ENCODE peak calls at places on chromosomes 6 and 20, in seven cellular contexts. One of them, this sample, is unnamed.

GRCh38 chr6:37515712-37516075 is 16.0 kb upstream of the CCDC167 start:
- DNase-seq in HFFc6: no peak
- DNase-seq in neural progenitor cell: no peak
- DNase-seq in breast epithelium: no peak
- DNase-seq in astrocyte of the cerebellum: no peak
- DNase-seq in mucosa of descending colon: no peak
- DNase-seq in uterus: no peak
- DNase-seq in this sample: peak

GRCh38 chr20:9015984-9016324 is 52.9 kb upstream of the PLCB4 start:
- DNase-seq in HFFc6: peak
- DNase-seq in neural progenitor cell: peak
- DNase-seq in breast epithelium: no peak
- DNase-seq in astrocyte of the cerebellum: peak
- DNase-seq in mucosa of descending colon: no peak
- DNase-seq in uterus: no peak
- DNase-seq in this sample: no peak

GRCh38 chr20:11447371-11448100 is 470.2 kb upstream of the BTBD3 start:
- DNase-seq in HFFc6: no peak
- DNase-seq in neural progenitor cell: no peak
- DNase-seq in breast epithelium: no peak
- DNase-seq in astrocyte of the cerebellum: no peak
- DNase-seq in mucosa of descending colon: no peak
- DNase-seq in uterus: no peak
- DNase-seq in this sample: no peak

GRCh38 chr6:11833626-11834592 is 55.3 kb upstream of the ADTRP start:
- DNase-seq in HFFc6: no peak
- DNase-seq in neural progenitor cell: no peak
- DNase-seq in breast epithelium: no peak
- DNase-seq in astrocyte of the cerebellum: no peak
- DNase-seq in mucosa of descending colon: no peak
- DNase-seq in uterus: no peak
- DNase-seq in this sample: no peak

GRCh38 chr6:149960488-149960887 is 3.3 kb upstream of the ULBP1 start:
- DNase-seq in HFFc6: no peak
- DNase-seq in neural progenitor cell: no peak
- DNase-seq in breast epithelium: no peak
- DNase-seq in astrocyte of the cerebellum: no peak
- DNase-seq in mucosa of descending colon: no peak
- DNase-seq in uterus: no peak
- DNase-seq in this sample: no peak

GRCh38 chr6:160000280-160000704 is 31.4 kb downstream of the IGF2R start:
- DNase-seq in HFFc6: no peak
- DNase-seq in neural progenitor cell: no peak
- DNase-seq in breast epithelium: no peak
- DNase-seq in astrocyte of the cerebellum: no peak
- DNase-seq in mucosa of descending colon: no peak
- DNase-seq in uterus: no peak
- DNase-seq in this sample: peak

GRCh38 chr6:115634899-115635298 is 425.8 kb downstream of the FRK start:
- DNase-seq in HFFc6: no peak
- DNase-seq in neural progenitor cell: no peak
- DNase-seq in breast epithelium: no peak
- DNase-seq in astrocyte of the cerebellum: no peak
- DNase-seq in mucosa of descending colon: no peak
- DNase-seq in uterus: no peak
- DNase-seq in this sample: no peak

GRCh38 chr6:43668151-43669028 is 19.2 kb downstream of the MRPS18A start:
- DNase-seq in HFFc6: peak
- DNase-seq in neural progenitor cell: peak
- DNase-seq in breast epithelium: peak
- DNase-seq in astrocyte of the cerebellum: no peak
- DNase-seq in mucosa of descending colon: peak
- DNase-seq in uterus: peak
- DNase-seq in this sample: no peak

GRCh38 chr6:139765825-139766285 is 391.4 kb upstream of the CITED2 start:
- DNase-seq in HFFc6: peak
- DNase-seq in neural progenitor cell: no peak
- DNase-seq in breast epithelium: no peak
- DNase-seq in astrocyte of the cerebellum: no peak
- DNase-seq in mucosa of descending colon: no peak
- DNase-seq in uterus: no peak
- DNase-seq in this sample: no peak

GRCh38 chr6:132247381-132248159 is 153.7 kb downstream of the MOXD1 start:
- DNase-seq in HFFc6: peak
- DNase-seq in neural progenitor cell: no peak
- DNase-seq in breast epithelium: no peak
- DNase-seq in astrocyte of the cerebellum: no peak
- DNase-seq in mucosa of descending colon: peak
- DNase-seq in uterus: no peak
- DNase-seq in this sample: no peak

GRCh38 chr6:70312165-70312564 is 9.3 kb upstream of the COL9A1 start:
- DNase-seq in HFFc6: peak
- DNase-seq in neural progenitor cell: no peak
- DNase-seq in breast epithelium: no peak
- DNase-seq in astrocyte of the cerebellum: peak
- DNase-seq in mucosa of descending colon: no peak
- DNase-seq in uterus: no peak
- DNase-seq in this sample: no peak

GRCh38 chr6:14957355-14958059 is 288.4 kb upstream of the JARID2 start:
- DNase-seq in HFFc6: no peak
- DNase-seq in neural progenitor cell: no peak
- DNase-seq in breast epithelium: no peak
- DNase-seq in astrocyte of the cerebellum: no peak
- DNase-seq in mucosa of descending colon: no peak
- DNase-seq in uterus: no peak
- DNase-seq in this sample: no peak

GRCh38 chr6:82954937-82955577 is 110.6 kb downstream of the UBE3D start:
- DNase-seq in HFFc6: peak
- DNase-seq in neural progenitor cell: no peak
- DNase-seq in breast epithelium: no peak
- DNase-seq in astrocyte of the cerebellum: peak
- DNase-seq in mucosa of descending colon: no peak
- DNase-seq in uterus: no peak
- DNase-seq in this sample: no peak

GRCh38 chr6:2917801-2918495 is 14.8 kb upstream of the SERPINB9 start:
- DNase-seq in HFFc6: no peak
- DNase-seq in neural progenitor cell: no peak
- DNase-seq in breast epithelium: no peak
- DNase-seq in astrocyte of the cerebellum: no peak
- DNase-seq in mucosa of descending colon: no peak
- DNase-seq in uterus: no peak
- DNase-seq in this sample: no peak

GRCh38 chr6:2915150-2915549 is 12.0 kb upstream of the SERPINB9 start:
- DNase-seq in HFFc6: no peak
- DNase-seq in neural progenitor cell: no peak
- DNase-seq in breast epithelium: no peak
- DNase-seq in astrocyte of the cerebellum: no peak
- DNase-seq in mucosa of descending colon: no peak
- DNase-seq in uterus: no peak
- DNase-seq in this sample: no peak

GRCh38 chr6:2918936-2919335 is 15.8 kb upstream of the SERPINB9 start:
- DNase-seq in HFFc6: no peak
- DNase-seq in neural progenitor cell: no peak
- DNase-seq in breast epithelium: no peak
- DNase-seq in astrocyte of the cerebellum: no peak
- DNase-seq in mucosa of descending colon: no peak
- DNase-seq in uterus: no peak
- DNase-seq in this sample: no peak

GRCh38 chr6:2916354-2916925 is 13.3 kb upstream of the SERPINB9 start:
- DNase-seq in HFFc6: no peak
- DNase-seq in neural progenitor cell: no peak
- DNase-seq in breast epithelium: no peak
- DNase-seq in astrocyte of the cerebellum: no peak
- DNase-seq in mucosa of descending colon: no peak
- DNase-seq in uterus: no peak
- DNase-seq in this sample: no peak

GRCh38 chr6:2917065-2917464 is 14.0 kb upstream of the SERPINB9 start:
- DNase-seq in HFFc6: no peak
- DNase-seq in neural progenitor cell: peak
- DNase-seq in breast epithelium: no peak
- DNase-seq in astrocyte of the cerebellum: no peak
- DNase-seq in mucosa of descending colon: no peak
- DNase-seq in uterus: no peak
- DNase-seq in this sample: no peak
- TF ChIP-seq CTCF in HFFc6: peak
- TF ChIP-seq CTCF in neural progenitor cell: peak
- TF ChIP-seq CTCF in breast epithelium: no peak
- TF ChIP-seq CTCF in astrocyte of the cerebellum: no peak
- TF ChIP-seq CTCF in mucosa of descending colon: no peak
- TF ChIP-seq CTCF in uterus: no peak
- TF ChIP-seq CTCF in this sample: peak

DNA sequence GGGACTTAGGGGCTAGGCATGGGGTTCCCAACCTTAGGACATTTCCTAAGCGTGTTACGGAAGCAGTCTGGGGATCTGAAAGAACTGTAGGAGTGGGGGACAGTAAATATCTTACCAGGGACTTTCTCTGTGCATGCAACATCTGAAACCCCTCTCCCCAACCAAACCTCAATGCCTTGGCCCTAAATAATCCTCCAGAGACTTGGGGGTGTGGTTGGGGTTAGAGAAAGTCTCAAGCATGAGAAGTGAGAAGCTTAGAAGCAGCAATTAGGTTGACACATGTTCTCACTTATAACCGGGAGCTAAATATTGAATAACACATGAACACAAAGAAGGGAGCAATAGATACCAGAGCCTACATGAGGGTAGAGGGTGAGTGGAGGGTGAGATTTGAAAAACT is 74.7 kb downstream of the HTR1E start:
- DNase-seq in HFFc6: no peak
- DNase-seq in neural progenitor cell: no peak
- DNase-seq in breast epithelium: no peak
- DNase-seq in astrocyte of the cerebellum: no peak
- DNase-seq in mucosa of descending colon: no peak
- DNase-seq in uterus: no peak
- DNase-seq in this sample: no peak
- TF ChIP-seq CTCF in HFFc6: no peak
- TF ChIP-seq CTCF in neural progenitor cell: no peak
- TF ChIP-seq CTCF in breast epithelium: no peak
- TF ChIP-seq CTCF in astrocyte of the cerebellum: no peak
- TF ChIP-seq CTCF in mucosa of descending colon: no peak
- TF ChIP-seq CTCF in uterus: no peak
- TF ChIP-seq CTCF in this sample: no peak

GRCh38 chr6:144150673-144151009 is 324 bp downstream of the STX11 start:
- DNase-seq in HFFc6: no peak
- DNase-seq in neural progenitor cell: peak
- DNase-seq in breast epithelium: no peak
- DNase-seq in astrocyte of the cerebellum: no peak
- DNase-seq in mucosa of descending colon: peak
- DNase-seq in uterus: no peak
- DNase-seq in this sample: no peak
- TF ChIP-seq CTCF in HFFc6: peak
- TF ChIP-seq CTCF in neural progenitor cell: peak
- TF ChIP-seq CTCF in breast epithelium: peak
- TF ChIP-seq CTCF in astrocyte of the cerebellum: peak
- TF ChIP-seq CTCF in mucosa of descending colon: no peak
- TF ChIP-seq CTCF in uterus: no peak
- TF ChIP-seq CTCF in this sample: peak

GRCh38 chr20:35617397-35618031 is 1.9 kb downstream of the SPAG4 start:
- DNase-seq in HFFc6: peak
- DNase-seq in neural progenitor cell: peak
- DNase-seq in breast epithelium: no peak
- DNase-seq in astrocyte of the cerebellum: no peak
- DNase-seq in mucosa of descending colon: peak
- DNase-seq in uterus: peak
- DNase-seq in this sample: no peak

GRCh38 chr20:35616465-35617396 is 1.1 kb downstream of the SPAG4 start:
- DNase-seq in HFFc6: peak
- DNase-seq in neural progenitor cell: peak
- DNase-seq in breast epithelium: peak
- DNase-seq in astrocyte of the cerebellum: peak
- DNase-seq in mucosa of descending colon: peak
- DNase-seq in uterus: peak
- DNase-seq in this sample: no peak

GRCh38 chr20:35619196-35620095 is 3.8 kb downstream of the SPAG4 start:
- DNase-seq in HFFc6: peak
- DNase-seq in neural progenitor cell: peak
- DNase-seq in breast epithelium: peak
- DNase-seq in astrocyte of the cerebellum: peak
- DNase-seq in mucosa of descending colon: peak
- DNase-seq in uterus: peak
- DNase-seq in this sample: peak

GRCh38 chr20:35618372-35619131 is 2.9 kb downstream of the SPAG4 start:
- DNase-seq in HFFc6: peak
- DNase-seq in neural progenitor cell: peak
- DNase-seq in breast epithelium: no peak
- DNase-seq in astrocyte of the cerebellum: no peak
- DNase-seq in mucosa of descending colon: no peak
- DNase-seq in uterus: no peak
- DNase-seq in this sample: no peak

GRCh38 chr20:35618032-35618371 is 2.4 kb downstream of the SPAG4 start:
- DNase-seq in HFFc6: no peak
- DNase-seq in neural progenitor cell: no peak
- DNase-seq in breast epithelium: no peak
- DNase-seq in astrocyte of the cerebellum: no peak
- DNase-seq in mucosa of descending colon: no peak
- DNase-seq in uterus: no peak
- DNase-seq in this sample: no peak
- TF ChIP-seq CTCF in HFFc6: no peak
- TF ChIP-seq CTCF in neural progenitor cell: no peak
- TF ChIP-seq CTCF in breast epithelium: no peak
- TF ChIP-seq CTCF in astrocyte of the cerebellum: no peak
- TF ChIP-seq CTCF in mucosa of descending colon: no peak
- TF ChIP-seq CTCF in uterus: no peak
- TF ChIP-seq CTCF in this sample: no peak

This sample was measured in chondrocyte.